ENCODE peak calls at places on chromosomes 6 and 20, in ten cellular contexts. I, W, G, X, Y, L, S, Q, R and M are unnamed samples.

GRCh38 chr6:53095270-53095669 is 30.1 kb downstream of the FBXO9 start:
- DNase-seq in I (no peak), W (no peak), G (no peak), X (no peak), Y (no peak), L (no peak), S (no peak), Q (no peak), R (no peak), M (no peak)

GRCh38 chr6:80316655-80317332 is 210.3 kb downstream of the BCKDHB start:
- DNase-seq in I (no peak), W (no peak), G (no peak), X (no peak), Y (no peak), L (no peak), S (no peak), Q (no peak), R (no peak), M (no peak)

GRCh38 chr6:159874475-159874874 is 16.3 kb upstream of the MAS1 start:
- DNase-seq in I (peak; percentile 24), W (peak; percentile 80), G (no peak), X (no peak), Y (no peak), L (no peak), S (no peak), Q (peak; percentile 33), R (no peak), M (no peak)

GRCh38 chr6:151263967-151264366 is 24.2 kb downstream of the AKAP12 start:
- DNase-seq in I (peak; percentile 34), W (no peak), G (no peak), X (peak; percentile 80), Y (no peak), L (no peak), S (peak; percentile 62), Q (no peak), R (no peak), M (no peak)

GRCh38 chr6:107443066-107443903 is 16.1 kb downstream of the PDSS2 start:
- DNase-seq in I (no peak), W (no peak), G (no peak), X (no peak), Y (no peak), L (no peak), S (no peak), Q (no peak), R (no peak), M (no peak)

GRCh38 chr6:140441256-140441655 is 1066.8 kb upstream of the CITED2 start:
- DNase-seq in I (peak; percentile 51), W (peak; percentile 60), G (no peak), X (peak; percentile 66), Y (peak; percentile 9), L (no peak), S (peak; percentile 91), Q (peak; percentile 52), R (peak; percentile 32), M (peak; percentile 41)

GRCh38 chr6:147238164-147238563 is 33.9 kb downstream of the STXBP5 start:
- DNase-seq in I (no peak), W (no peak), G (no peak), X (no peak), Y (no peak), L (no peak), S (no peak), Q (no peak), R (no peak), M (no peak)

GRCh38 chr20:50824137-50824536 is 29.3 kb downstream of the BCAS4 start:
- DNase-seq in I (peak; percentile 26), W (no peak), G (no peak), X (peak; percentile 69), Y (no peak), L (no peak), S (peak; percentile 87), Q (no peak), R (no peak), M (no peak)

GRCh38 chr20:32516985-32517873 is 67.9 kb downstream of the NOL4L start:
- DNase-seq in I (no peak), W (no peak), G (no peak), X (no peak), Y (no peak), L (no peak), S (peak; percentile 83), Q (no peak), R (no peak), M (no peak)

GRCh38 chr20:10047427-10047826 is 12.6 kb downstream of the ANKEF1 start:
- DNase-seq in I (no peak), W (no peak), G (peak; percentile 42), X (no peak), Y (no peak), L (no peak), S (no peak), Q (no peak), R (no peak), M (no peak)

GRCh38 chr6:69019832-69020231 is 384.8 kb downstream of the ADGRB3 start:
- DNase-seq in I (no peak), W (no peak), G (no peak), X (no peak), Y (no peak), L (no peak), S (no peak), Q (no peak), R (no peak), M (no peak)

GRCh38 chr6:143301204-143301603 is 149.3 kb downstream of the ADAT2 start:
- DNase-seq in I (no peak), W (no peak), G (no peak), X (no peak), Y (no peak), L (no peak), S (no peak), Q (no peak), R (no peak), M (no peak)

GRCh38 chr20:21161926-21162325 is 36.0 kb downstream of the KIZ start:
- DNase-seq in I (no peak), W (no peak), G (no peak), X (no peak), Y (no peak), L (no peak), S (no peak), Q (no peak), R (no peak), M (no peak)

GRCh38 chr6:160494576-160494975 is 146.4 kb downstream of the SLC22A3 start:
- DNase-seq in I (no peak), W (no peak), G (no peak), X (no peak), Y (no peak), L (no peak), S (no peak), Q (no peak), R (no peak), M (no peak)

GRCh38 chr20:11270566-11270965 is 596.8 kb upstream of the JAG1 start:
- DNase-seq in I (no peak), W (no peak), G (no peak), X (no peak), Y (no peak), L (no peak), S (no peak), Q (no peak), R (no peak), M (no peak)

DNA sequence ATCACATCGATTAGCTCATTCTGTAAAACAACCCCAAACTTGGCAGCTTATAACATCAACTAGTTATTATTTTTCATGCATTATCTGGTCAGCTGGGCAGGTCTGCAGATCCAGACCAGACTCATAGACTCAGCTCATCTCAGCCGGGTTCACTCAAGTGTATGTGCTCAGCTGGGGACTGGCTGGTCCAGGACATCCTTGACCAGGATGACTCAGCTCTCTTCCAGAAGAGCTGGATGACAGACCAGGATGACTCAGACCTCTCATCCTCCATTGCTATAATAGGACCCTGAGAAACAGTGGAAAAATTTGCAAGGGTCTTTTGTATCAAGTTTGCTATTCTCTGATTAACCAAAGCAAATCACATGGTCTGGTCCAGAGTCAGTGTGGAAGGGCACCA is 312.5 kb upstream of the PLCB4 start:
- DNase-seq in I (no peak), W (no peak), G (peak; percentile 93), X (peak; percentile 72), Y (no peak), L (no peak), S (peak; percentile 82), Q (no peak), R (no peak), M (no peak)
- H3K27ac ChIP-seq in I (no peak overlapping the region), W (no peak overlapping the region), G (peak overlapping the region; percentile 78), X (peak overlapping the region; percentile 62), Y (no peak overlapping the region), L (no peak overlapping the region), S (peak overlapping the region; percentile 50), Q (no peak overlapping the region), R (no peak overlapping the region), M (no peak overlapping the region)

DNA sequence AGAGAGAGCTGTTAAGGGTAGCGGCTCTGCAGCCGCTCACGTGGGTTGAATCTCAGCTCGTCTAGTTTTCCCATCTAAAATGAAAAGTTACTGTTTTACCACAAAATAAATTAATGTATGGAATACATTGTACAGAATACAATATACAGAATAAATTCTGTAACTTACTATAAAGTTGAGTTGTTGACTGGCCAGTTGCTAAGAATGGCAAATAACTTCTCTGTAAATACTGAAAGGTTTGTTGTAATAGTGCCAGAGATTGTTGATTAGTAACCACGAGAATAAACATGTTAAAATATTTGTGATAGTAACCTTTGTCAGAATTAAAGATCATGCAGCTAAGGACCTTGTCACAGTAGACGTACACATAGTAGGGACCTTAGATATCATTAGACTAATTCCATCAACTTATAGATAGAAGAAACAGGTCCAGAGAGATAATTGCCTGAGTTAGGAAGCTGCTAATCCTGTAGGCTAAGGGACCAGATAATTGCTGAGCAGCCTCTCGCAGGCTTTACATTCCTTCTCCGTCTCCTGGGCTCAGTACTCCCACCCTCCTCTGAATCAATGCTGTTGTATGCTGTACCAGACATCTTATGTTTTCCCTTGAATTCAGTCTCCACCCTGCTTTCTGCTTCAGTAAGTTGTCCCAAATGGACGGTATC is 556 bp upstream of the NRM start:
- DNase-seq in I (no peak), W (no peak), G (no peak), X (no peak), Y (no peak), L (no peak), S (no peak), Q (no peak), R (no peak), M (no peak)
- TF ChIP-seq POLR2A in I (no peak), W (no peak), G (no peak), X (no peak), Y (no peak), L (no peak), S (no peak), Q (no peak), R (no peak), M (no peak)

GRCh38 chr6:37965964-37966676 is 146.6 kb downstream of the ZFAND3 start:
- DNase-seq in I (no peak), W (no peak), G (no peak), X (no peak), Y (no peak), L (no peak), S (no peak), Q (no peak), R (no peak), M (no peak)
- H3K27ac ChIP-seq in I (no peak overlapping the region), W (no peak overlapping the region), G (no peak overlapping the region), X (no peak overlapping the region), Y (no peak overlapping the region), L (no peak overlapping the region), S (no peak overlapping the region), Q (no peak overlapping the region), R (no peak overlapping the region), M (no peak overlapping the region)

DNA sequence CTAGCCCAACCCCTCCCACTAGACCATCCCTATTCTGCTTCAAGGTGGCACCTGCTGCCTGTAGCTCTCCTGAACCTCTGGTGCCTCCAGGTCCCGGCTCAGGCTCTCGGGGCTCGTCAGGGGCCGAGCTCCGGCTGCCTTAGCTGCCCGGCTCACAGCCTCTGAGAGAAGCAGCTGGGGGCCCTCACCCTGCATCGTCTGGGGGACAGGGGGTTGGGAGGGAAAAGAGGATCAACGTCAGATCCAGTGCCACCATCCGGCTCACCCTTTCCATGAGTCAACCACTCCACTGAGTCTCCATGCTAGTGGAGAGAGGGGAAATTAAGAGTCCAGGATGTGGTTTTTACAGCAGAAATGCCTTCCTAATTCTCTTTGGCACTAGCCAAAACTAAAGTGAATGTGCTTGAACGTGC is 13.0 kb downstream of the BAG6 start:
- DNase-seq in I (no peak), W (no peak), G (no peak), X (no peak), Y (no peak), L (no peak), S (no peak), Q (no peak), R (no peak), M (no peak)
- TF ChIP-seq POLR2A in I (no peak), W (no peak), G (no peak), X (no peak), Y (no peak), L (no peak), S (no peak), Q (no peak), R (no peak), M (no peak)